ENCODE peak calls at places on chromosomes 2 and 18, in five cellular contexts. P is fibroblast of pulmonary artery, R is cardiac muscle cell, Y is AG04449, V is astrocyte of the spinal cord. A is an unnamed sample.

GRCh38 chr2:28166956-28167355 is 225.7 kb upstream of the FOSL2 start:
- DNase-seq in P (peak), R (no peak), Y (no peak), V (peak), A (no peak)

GRCh38 chr2:73938761-73939352 is 12.2 kb downstream of the DGUOK start:
- DNase-seq in P (peak), R (no peak), Y (peak), V (peak), A (no peak)

GRCh38 chr2:34547340-34547739 is 948.2 kb upstream of the FAM98A start:
- DNase-seq in P (no peak), R (no peak), Y (no peak), V (no peak), A (no peak)

GRCh38 chr2:233080836-233081229 is 20.7 kb downstream of the INPP5D start:
- DNase-seq in P (no peak), R (no peak), Y (no peak), V (no peak), A (no peak)

GRCh38 chr2:231343988-231344387 is 51.5 kb upstream of the B3GNT7 start:
- DNase-seq in P (no peak), R (no peak), Y (no peak), V (no peak), A (no peak)

GRCh38 chr2:179556425-179556824 is 291.8 kb upstream of the SESTD1 start:
- DNase-seq in P (no peak), R (no peak), Y (no peak), V (no peak), A (no peak)

GRCh38 chr2:70068119-70068518 is 19.2 kb upstream of the PCBP1 start:
- DNase-seq in P (no peak), R (no peak), Y (no peak), V (no peak), A (no peak)

GRCh38 chr18:56696966-56697365 is 45.8 kb downstream of the WDR7 start:
- DNase-seq in P (peak), R (no peak), Y (no peak), V (no peak), A (no peak)

GRCh38 chr18:50240083-50240563 is 26.2 kb downstream of the CFAP53 start:
- DNase-seq in P (no peak), R (no peak), Y (no peak), V (no peak), A (no peak)

GRCh38 chr18:79515944-79516351 is 120.2 kb downstream of the NFATC1 start:
- DNase-seq in P (no peak), R (no peak), Y (no peak), V (no peak), A (no peak)

GRCh38 chr2:29011650-29012060 is 30.6 kb downstream of the TOGARAM2 start:
- DNase-seq in P (peak), R (peak), Y (no peak), V (peak), A (peak)

GRCh38 chr2:118430510-118431187 is 342.4 kb downstream of the INSIG2 start:
- DNase-seq in P (peak), R (no peak), Y (no peak), V (peak), A (no peak)

GRCh38 chr2:173990970-173991819 is 26.0 kb upstream of the SP3 start:
- DNase-seq in P (peak), R (no peak), Y (no peak), V (peak), A (peak)

GRCh38 chr18:61901334-61901986 is 8.7 kb upstream of the RNF152 start:
- DNase-seq in P (peak), R (peak), Y (no peak), V (peak), A (peak)

GRCh38 chr2:131121464-131121863 is 16.3 kb downstream of the PLEKHB2 start:
- DNase-seq in P (peak), R (no peak), Y (no peak), V (no peak), A (no peak)

GRCh38 chr2:62775367-62775668 is 69.8 kb downstream of the EHBP1 start:
- DNase-seq in P (no peak), R (no peak), Y (no peak), V (no peak), A (no peak)

GRCh38 chr2:172430671-172431070 is 3.3 kb downstream of the ITGA6 start:
- DNase-seq in P (no peak), R (no peak), Y (no peak), V (no peak), A (no peak)

GRCh38 chr2:172428841-172429173 is 1.4 kb downstream of the ITGA6 start:
- DNase-seq in P (no peak), R (peak), Y (no peak), V (no peak), A (no peak)

GRCh38 chr2:172429351-172429968 is 2.1 kb downstream of the ITGA6 start:
- DNase-seq in P (no peak), R (no peak), Y (no peak), V (peak), A (no peak)

GRCh38 chr2:172431428-172431827 is 4.0 kb downstream of the ITGA6 start:
- DNase-seq in P (no peak), R (no peak), Y (no peak), V (no peak), A (no peak)

GRCh38 chr2:172430027-172430426 is 2.6 kb downstream of the ITGA6 start:
- DNase-seq in P (no peak), R (no peak), Y (no peak), V (no peak), A (no peak)
- H3K4me3 ChIP-seq in P (no peak), R (no peak), Y (no peak), V (no peak), A (peak)

GRCh38 chr2:85756822-85757435 is 3.1 kb downstream of the ATOH8 start:
- DNase-seq in P (no peak), R (no peak), Y (no peak), V (no peak), A (no peak)

GRCh38 chr2:85753525-85754312 is at the start of gene ATOH8:
- DNase-seq in P (peak), R (peak), Y (no peak), V (peak), A (peak)

GRCh38 chr2:85756195-85756594 is 2.4 kb downstream of the ATOH8 start:
- DNase-seq in P (no peak), R (no peak), Y (no peak), V (no peak), A (no peak)

GRCh38 chr2:85754313-85755095 is 713 bp downstream of the ATOH8 start:
- DNase-seq in P (peak), R (peak), Y (no peak), V (peak), A (no peak)

GRCh38 chr2:85755122-85756027 is 1.6 kb downstream of the ATOH8 start:
- DNase-seq in P (peak), R (no peak), Y (no peak), V (peak), A (no peak)
- H3K4me3 ChIP-seq in P (peak), R (peak), Y (peak), V (peak), A (peak)

GRCh38 chr2:240965296-240965904 is 33.0 kb upstream of the SNED1 start:
- DNase-seq in P (peak), R (no peak), Y (no peak), V (no peak), A (no peak)
- H3K4me3 ChIP-seq in P (no peak), R (no peak), Y (no peak), V (no peak), A (no peak)

DNA sequence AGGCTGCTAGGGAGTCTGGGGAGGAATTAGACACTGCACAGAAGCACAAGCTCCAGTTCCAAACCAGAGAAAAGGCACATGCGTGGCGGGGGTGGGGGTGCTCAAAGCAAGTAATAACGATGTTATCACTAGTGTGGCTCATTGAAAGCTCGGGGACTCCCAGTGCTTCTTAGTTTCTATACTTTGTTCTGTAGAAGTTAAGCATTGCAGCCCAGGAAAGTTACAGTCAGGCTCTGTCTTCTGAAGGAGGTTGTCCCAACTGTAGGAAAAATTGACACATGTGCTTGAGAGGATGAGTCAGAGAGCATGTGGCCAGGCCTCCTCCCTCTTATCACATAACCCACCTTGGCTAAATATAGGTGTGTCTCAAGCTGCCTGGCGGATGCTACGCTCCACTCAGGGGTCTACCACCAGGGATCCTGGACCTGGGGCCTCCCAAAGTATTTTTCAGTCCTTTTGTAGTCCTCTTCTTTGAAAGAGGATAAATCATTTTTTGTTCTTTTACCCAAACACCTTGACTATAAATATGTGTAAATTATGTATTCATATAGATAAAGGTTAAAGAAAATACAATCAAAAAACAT is 3.8 kb downstream of the GALNT5 start:
- DNase-seq in P (peak), R (peak), Y (no peak), V (peak), A (no peak)
- H3K4me3 ChIP-seq in P (peak), R (no peak), Y (peak), V (no peak), A (no peak)